ENCODE peak calls at places on chromosomes 13 and 19, in six cellular contexts. One of them, this sample, is unnamed.

GRCh38 chr19:41548954-41549688 is 26.8 kb upstream of the CEACAM21 start:
- DNase-seq in NCI-H446: no peak
- DNase-seq in mammary epithelial cell: no peak
- DNase-seq in NCI-H1694: no peak
- DNase-seq in A172: no peak
- DNase-seq in left ventricle myocardium inferior: no peak
- DNase-seq in this sample: no peak

GRCh38 chr13:49421391-49421790 is 22.5 kb downstream of the CAB39L start:
- DNase-seq in NCI-H446: no peak
- DNase-seq in mammary epithelial cell: peak
- DNase-seq in NCI-H1694: no peak
- DNase-seq in A172: no peak
- DNase-seq in left ventricle myocardium inferior: no peak
- DNase-seq in this sample: no peak

GRCh38 chr19:46654621-46655152 is 6.3 kb downstream of the DACT3 start:
- DNase-seq in NCI-H446: no peak
- DNase-seq in mammary epithelial cell: no peak
- DNase-seq in NCI-H1694: no peak
- DNase-seq in A172: no peak
- DNase-seq in left ventricle myocardium inferior: no peak
- DNase-seq in this sample: peak

GRCh38 chr13:72463561-72463960 is 263.9 kb downstream of the MZT1 start:
- DNase-seq in NCI-H446: no peak
- DNase-seq in mammary epithelial cell: no peak
- DNase-seq in NCI-H1694: no peak
- DNase-seq in A172: no peak
- DNase-seq in left ventricle myocardium inferior: no peak
- DNase-seq in this sample: no peak

GRCh38 chr13:66714795-66715194 is 515.3 kb downstream of the PCDH9 start:
- DNase-seq in NCI-H446: no peak
- DNase-seq in mammary epithelial cell: no peak
- DNase-seq in NCI-H1694: no peak
- DNase-seq in A172: no peak
- DNase-seq in left ventricle myocardium inferior: no peak
- DNase-seq in this sample: no peak

GRCh38 chr19:10767726-10768125 is 49.8 kb downstream of the DNM2 start:
- DNase-seq in NCI-H446: no peak
- DNase-seq in mammary epithelial cell: no peak
- DNase-seq in NCI-H1694: no peak
- DNase-seq in A172: no peak
- DNase-seq in left ventricle myocardium inferior: no peak
- DNase-seq in this sample: no peak

GRCh38 chr19:42488783-42489521 is 39.3 kb downstream of the CEACAM1 start:
- DNase-seq in NCI-H446: no peak
- DNase-seq in mammary epithelial cell: peak
- DNase-seq in NCI-H1694: no peak
- DNase-seq in A172: no peak
- DNase-seq in left ventricle myocardium inferior: no peak
- DNase-seq in this sample: no peak

GRCh38 chr13:113564331-113565023 is 20.1 kb upstream of the TFDP1 start:
- DNase-seq in NCI-H446: no peak
- DNase-seq in mammary epithelial cell: no peak
- DNase-seq in NCI-H1694: no peak
- DNase-seq in A172: no peak
- DNase-seq in left ventricle myocardium inferior: no peak
- DNase-seq in this sample: no peak

GRCh38 chr13:49559006-49559405 is 26.4 kb downstream of the RCBTB1 start:
- DNase-seq in NCI-H446: no peak
- DNase-seq in mammary epithelial cell: no peak
- DNase-seq in NCI-H1694: no peak
- DNase-seq in A172: no peak
- DNase-seq in left ventricle myocardium inferior: no peak
- DNase-seq in this sample: no peak